ENCODE peak calls at places on chromosomes 16 and 17, in eight cellular contexts. M is PC-3, J is thyroid gland, Y is progenitor cell of endocrine pancreas, C is lower leg skin, A is upper lobe of right lung, T is cardiac muscle cell, R is ascending aorta. G is an unnamed sample.

GRCh38 chr17:45813051-45813731 is 29.1 kb downstream of the CRHR1 start:
- DNase-seq in M (no peak), J (no peak), Y (peak; percentile 34), C (no peak), A (no peak), T (peak; percentile 29), R (no peak), G (peak; percentile 79)

GRCh38 chr17:41529491-41529915 is 1.4 kb upstream of the KRT19 start:
- DNase-seq in M (no peak), J (no peak), Y (no peak), C (no peak), A (no peak), T (no peak), R (no peak), G (no peak)

GRCh38 chr16:22641030-22641671 is 130.5 kb downstream of the NPIPB5 start:
- DNase-seq in M (peak; percentile 63), J (no peak), Y (no peak), C (no peak), A (no peak), T (peak; percentile 50), R (no peak), G (no peak)

GRCh38 chr16:84194470-84195200 is 3.7 kb downstream of the ADAD2 start:
- DNase-seq in M (no peak), J (no peak), Y (no peak), C (no peak), A (peak; percentile 59), T (no peak), R (no peak), G (peak; percentile 74)

GRCh38 chr17:40316571-40317344 is 7.8 kb downstream of the RARA start:
- DNase-seq in M (peak; percentile 63), J (peak; percentile 70), Y (no peak), C (no peak), A (peak; percentile 85), T (peak; percentile 81), R (peak; percentile 84), G (peak; percentile 36)

GRCh38 chr17:63703556-63704258 is 3.8 kb upstream of the LIMD2 start:
- DNase-seq in M (no peak), J (no peak), Y (no peak), C (no peak), A (peak; percentile 34), T (no peak), R (peak; percentile 60), G (no peak)

GRCh38 chr16:9869776-9870175 is 312.5 kb downstream of the GRIN2A start:
- DNase-seq in M (no peak), J (no peak), Y (no peak), C (no peak), A (no peak), T (no peak), R (no peak), G (no peak)

GRCh38 chr17:2008332-2009126 is 16.6 kb downstream of the RTN4RL1 start:
- DNase-seq in M (peak; percentile 41), J (no peak), Y (no peak), C (no peak), A (no peak), T (no peak), R (no peak), G (no peak)

GRCh38 chr16:26672206-26672605 is 394.5 kb upstream of the C16orf82 start:
- DNase-seq in M (no peak), J (no peak), Y (no peak), C (no peak), A (no peak), T (no peak), R (no peak), G (no peak)

GRCh38 chr16:27291722-27292240 is 22.0 kb upstream of the IL4R start:
- DNase-seq in M (no peak), J (no peak), Y (no peak), C (no peak), A (no peak), T (no peak), R (peak; percentile 21), G (no peak)

GRCh38 chr16:75263963-75264445 is 12.6 kb upstream of the BCAR1 start:
- DNase-seq in M (peak; percentile 51), J (peak; percentile 38), Y (no peak), C (no peak), A (no peak), T (no peak), R (peak; percentile 87), G (no peak)

GRCh38 chr16:69143116-69143515 is 10.7 kb downstream of the UTP4 start:
- DNase-seq in M (no peak), J (no peak), Y (no peak), C (no peak), A (no peak), T (no peak), R (no peak), G (peak; percentile 55)

GRCh38 chr16:27405546-27406451 is 3.8 kb downstream of the IL21R start:
- DNase-seq in M (no peak), J (no peak), Y (no peak), C (no peak), A (no peak), T (peak; percentile 29), R (no peak), G (no peak)

GRCh38 chr17:69947027-69947759 is 127.8 kb upstream of the KCNJ16 start:
- DNase-seq in M (no peak), J (no peak), Y (no peak), C (no peak), A (no peak), T (no peak), R (no peak), G (no peak)

GRCh38 chr17:33964344-33964979 is 290.6 kb upstream of the CCL2 start:
- DNase-seq in M (no peak), J (no peak), Y (no peak), C (no peak), A (no peak), T (no peak), R (no peak), G (no peak)

GRCh38 chr16:74107795-74108610 is 188.6 kb upstream of the PSMD7 start:
- DNase-seq in M (peak; percentile 56), J (peak; percentile 17), Y (peak; percentile 16), C (peak; percentile 19), A (no peak), T (peak; percentile 45), R (no peak), G (peak; percentile 76)

GRCh38 chr17:17387017-17387416 is 83.8 kb downstream of the NT5M start:
- DNase-seq in M (peak; percentile 91), J (no peak), Y (no peak), C (no peak), A (no peak), T (no peak), R (no peak), G (no peak)

GRCh38 chr16:54099627-54100026 is 187.0 kb downstream of the IRX3 start:
- DNase-seq in M (no peak), J (no peak), Y (no peak), C (no peak), A (no peak), T (no peak), R (no peak), G (no peak)

GRCh38 chr17:2967515-2967914 is 95.9 kb downstream of the OR1D5 start:
- DNase-seq in M (no peak), J (no peak), Y (no peak), C (no peak), A (no peak), T (no peak), R (no peak), G (no peak)

DNA sequence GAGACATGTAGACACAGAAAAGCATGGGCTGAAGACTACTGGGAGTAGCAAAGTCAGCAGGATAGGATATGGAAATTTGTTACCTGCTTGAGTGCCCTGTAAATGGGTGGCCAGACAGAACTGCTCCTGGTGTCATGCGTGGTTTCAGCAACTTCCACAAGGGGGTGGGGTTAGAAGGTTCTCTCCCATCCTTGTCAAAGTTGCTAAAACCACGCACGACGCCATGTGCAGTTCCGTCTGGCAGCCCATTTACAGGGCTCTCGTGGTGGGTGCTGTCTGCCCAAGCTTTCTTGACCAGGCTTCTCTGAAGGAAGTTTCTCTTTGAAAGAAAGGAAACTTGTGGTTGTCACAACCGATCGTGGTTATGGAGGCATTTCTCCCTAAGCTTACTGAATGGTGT is 6.9 kb upstream of the DBNDD1 start:
- DNase-seq in M (no peak), J (no peak), Y (no peak), C (no peak), A (no peak), T (no peak), R (no peak), G (no peak)
- TF ChIP-seq CTCF in M (peak; percentile 16), J (no peak), Y (no peak), C (no peak), A (no peak), T (no peak), R (no peak), G (no peak)

GRCh38 chr17:7392696-7393612 is 1.4 kb downstream of the PLSCR3 start:
- DNase-seq in M (no peak), J (no peak), Y (no peak), C (no peak), A (no peak), T (no peak), R (no peak), G (peak; percentile 69)

GRCh38 chr17:7391307-7391706 is 3.0 kb downstream of the PLSCR3 start:
- DNase-seq in M (no peak), J (no peak), Y (no peak), C (no peak), A (no peak), T (no peak), R (no peak), G (no peak)

GRCh38 chr17:7394452-7395191 is at the start of gene PLSCR3:
- DNase-seq in M (peak; percentile 76), J (peak; percentile 89), Y (peak; percentile 72), C (peak; percentile 73), A (peak; percentile 95), T (peak; percentile 93), R (peak; percentile 90), G (peak; percentile 91)

GRCh38 chr17:7396147-7396546 is 1.8 kb upstream of the PLSCR3 start:
- DNase-seq in M (no peak), J (no peak), Y (no peak), C (no peak), A (no peak), T (no peak), R (no peak), G (no peak)

GRCh38 chr17:7393613-7394451 is 493 bp downstream of the PLSCR3 start:
- DNase-seq in M (peak; percentile 34), J (peak; percentile 61), Y (peak; percentile 32), C (no peak), A (no peak), T (peak; percentile 16), R (no peak), G (peak; percentile 42)
- TF ChIP-seq CTCF in M (no peak), J (no peak), Y (peak; percentile 45), C (no peak), A (no peak), T (no peak), R (no peak), G (peak; percentile 21)

GRCh38 chr17:39153541-39154111 is 2.2 kb upstream of the PLXDC1 start:
- DNase-seq in M (peak; percentile 87), J (peak; percentile 91), Y (peak; percentile 98), C (peak; percentile 94), A (peak; percentile 94), T (peak; percentile 89), R (peak; percentile 98), G (peak; percentile 93)
- TF ChIP-seq CTCF in M (no peak), J (no peak), Y (no peak), C (no peak), A (no peak), T (peak; percentile 17), R (peak; percentile 16), G (no peak)

DNA sequence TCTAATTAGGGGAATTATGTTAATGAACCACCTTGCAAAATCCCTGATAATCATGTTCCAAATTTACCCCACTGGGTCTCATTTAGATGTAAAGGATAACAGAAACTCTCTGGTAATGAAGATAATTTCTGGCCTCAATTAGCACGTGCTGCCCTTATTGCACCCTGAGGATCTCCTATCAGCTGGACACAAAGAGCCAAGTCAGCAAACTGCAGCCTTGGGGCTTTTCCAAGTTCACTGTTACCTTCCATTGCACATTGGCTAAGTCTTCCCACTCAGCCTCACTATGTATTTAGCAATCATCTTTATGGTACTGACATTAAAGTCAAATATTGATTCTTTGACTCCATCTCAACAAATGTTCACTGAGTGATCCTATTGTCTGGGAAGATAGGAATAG is 78.1 kb downstream of the GP2 start:
- DNase-seq in M (no peak), J (no peak), Y (no peak), C (no peak), A (no peak), T (no peak), R (no peak), G (no peak)
- TF ChIP-seq CTCF in M (no peak), J (no peak), Y (no peak), C (no peak), A (no peak), T (no peak), R (no peak), G (no peak)

G was measured in glutamatergic neuron.